ENCODE peak calls at places on chromosomes 13 and 19, in ten cellular contexts. One of them, this sample, is unnamed. For H3K36me3, the result is how much of the 10 kb centered on the place peaks cover.

GRCh38 chr19:13459351-13459750 is 46.9 kb downstream of the CACNA1A start:
- DNase-seq in upper lobe of right lung: no peak
- DNase-seq in IMR-90: no peak
- DNase-seq in esophagus squamous epithelium: no peak
- DNase-seq in brain microvascular endothelial cell: no peak
- DNase-seq in neural progenitor cell: peak
- DNase-seq in SJCRH30: no peak
- DNase-seq in ascending aorta: no peak
- DNase-seq in uterus: no peak
- DNase-seq in CD4-positive, alpha-beta memory T cell: no peak
- DNase-seq in this sample: no peak

GRCh38 chr19:34654796-34655195 is 22.2 kb downstream of the SCGB2B2 start:
- DNase-seq in upper lobe of right lung: no peak
- DNase-seq in IMR-90: no peak
- DNase-seq in esophagus squamous epithelium: no peak
- DNase-seq in brain microvascular endothelial cell: no peak
- DNase-seq in neural progenitor cell: no peak
- DNase-seq in SJCRH30: no peak
- DNase-seq in ascending aorta: no peak
- DNase-seq in uterus: no peak
- DNase-seq in CD4-positive, alpha-beta memory T cell: no peak
- DNase-seq in this sample: no peak

GRCh38 chr13:47039106-47039505 is 142.3 kb upstream of the HTR2A start:
- DNase-seq in upper lobe of right lung: no peak
- DNase-seq in IMR-90: peak
- DNase-seq in esophagus squamous epithelium: no peak
- DNase-seq in brain microvascular endothelial cell: peak
- DNase-seq in neural progenitor cell: no peak
- DNase-seq in SJCRH30: no peak
- DNase-seq in ascending aorta: no peak
- DNase-seq in uterus: no peak
- DNase-seq in CD4-positive, alpha-beta memory T cell: no peak
- DNase-seq in this sample: no peak

GRCh38 chr13:108176685-108177274 is 38.6 kb downstream of the LIG4 start:
- DNase-seq in upper lobe of right lung: no peak
- DNase-seq in IMR-90: peak
- DNase-seq in esophagus squamous epithelium: no peak
- DNase-seq in brain microvascular endothelial cell: peak
- DNase-seq in neural progenitor cell: peak
- DNase-seq in SJCRH30: peak
- DNase-seq in ascending aorta: no peak
- DNase-seq in uterus: no peak
- DNase-seq in CD4-positive, alpha-beta memory T cell: peak
- DNase-seq in this sample: no peak

GRCh38 chr19:47125669-47125938 is 5.0 kb upstream of the SAE1 start:
- DNase-seq in upper lobe of right lung: no peak
- DNase-seq in IMR-90: no peak
- DNase-seq in esophagus squamous epithelium: no peak
- DNase-seq in brain microvascular endothelial cell: no peak
- DNase-seq in neural progenitor cell: no peak
- DNase-seq in SJCRH30: no peak
- DNase-seq in ascending aorta: no peak
- DNase-seq in uterus: no peak
- DNase-seq in CD4-positive, alpha-beta memory T cell: no peak
- DNase-seq in this sample: no peak

GRCh38 chr13:45219938-45220375 is 19.1 kb upstream of the KCTD4 start:
- DNase-seq in upper lobe of right lung: no peak
- DNase-seq in IMR-90: peak
- DNase-seq in esophagus squamous epithelium: no peak
- DNase-seq in brain microvascular endothelial cell: peak
- DNase-seq in neural progenitor cell: no peak
- DNase-seq in SJCRH30: no peak
- DNase-seq in ascending aorta: no peak
- DNase-seq in uterus: no peak
- DNase-seq in CD4-positive, alpha-beta memory T cell: no peak
- DNase-seq in this sample: no peak

GRCh38 chr19:43552198-43552450 is 19.1 kb downstream of the ZNF575 start:
- DNase-seq in upper lobe of right lung: no peak
- DNase-seq in IMR-90: no peak
- DNase-seq in esophagus squamous epithelium: no peak
- DNase-seq in brain microvascular endothelial cell: no peak
- DNase-seq in neural progenitor cell: no peak
- DNase-seq in SJCRH30: no peak
- DNase-seq in ascending aorta: no peak
- DNase-seq in uterus: no peak
- DNase-seq in CD4-positive, alpha-beta memory T cell: no peak
- DNase-seq in this sample: no peak

GRCh38 chr13:24096659-24097058 is 63.9 kb upstream of the SPATA13 start:
- DNase-seq in upper lobe of right lung: no peak
- DNase-seq in IMR-90: no peak
- DNase-seq in esophagus squamous epithelium: no peak
- DNase-seq in brain microvascular endothelial cell: no peak
- DNase-seq in neural progenitor cell: no peak
- DNase-seq in SJCRH30: no peak
- DNase-seq in ascending aorta: no peak
- DNase-seq in uterus: no peak
- DNase-seq in CD4-positive, alpha-beta memory T cell: no peak
- DNase-seq in this sample: no peak

GRCh38 chr19:10535613-10536012 is 8.1 kb upstream of the ATG4D start:
- DNase-seq in upper lobe of right lung: no peak
- DNase-seq in IMR-90: peak
- DNase-seq in esophagus squamous epithelium: no peak
- DNase-seq in brain microvascular endothelial cell: no peak
- DNase-seq in neural progenitor cell: no peak
- DNase-seq in SJCRH30: no peak
- DNase-seq in ascending aorta: no peak
- DNase-seq in uterus: no peak
- DNase-seq in CD4-positive, alpha-beta memory T cell: no peak
- DNase-seq in this sample: no peak

GRCh38 chr13:60066206-60066605 is 97.5 kb downstream of the DIAPH3 start:
- DNase-seq in upper lobe of right lung: no peak
- DNase-seq in IMR-90: no peak
- DNase-seq in esophagus squamous epithelium: no peak
- DNase-seq in brain microvascular endothelial cell: no peak
- DNase-seq in neural progenitor cell: no peak
- DNase-seq in SJCRH30: no peak
- DNase-seq in ascending aorta: no peak
- DNase-seq in uterus: no peak
- DNase-seq in CD4-positive, alpha-beta memory T cell: no peak
- DNase-seq in this sample: no peak

GRCh38 chr19:5828661-5829566 is 10.6 kb downstream of the FUT6 start:
- DNase-seq in upper lobe of right lung: no peak
- DNase-seq in IMR-90: no peak
- DNase-seq in esophagus squamous epithelium: no peak
- DNase-seq in brain microvascular endothelial cell: no peak
- DNase-seq in neural progenitor cell: peak
- DNase-seq in SJCRH30: peak
- DNase-seq in ascending aorta: no peak
- DNase-seq in uterus: peak
- DNase-seq in CD4-positive, alpha-beta memory T cell: no peak
- DNase-seq in this sample: no peak

GRCh38 chr19:37989855-37990254 is 82.8 kb downstream of the SIPA1L3 start:
- DNase-seq in upper lobe of right lung: peak
- DNase-seq in IMR-90: no peak
- DNase-seq in esophagus squamous epithelium: no peak
- DNase-seq in brain microvascular endothelial cell: no peak
- DNase-seq in neural progenitor cell: peak
- DNase-seq in SJCRH30: no peak
- DNase-seq in ascending aorta: no peak
- DNase-seq in uterus: no peak
- DNase-seq in CD4-positive, alpha-beta memory T cell: no peak
- DNase-seq in this sample: no peak

GRCh38 chr13:114043421-114044053 is 69.7 kb upstream of the C13orf46 start:
- DNase-seq in upper lobe of right lung: peak
- DNase-seq in IMR-90: peak
- DNase-seq in esophagus squamous epithelium: peak
- DNase-seq in brain microvascular endothelial cell: peak
- DNase-seq in neural progenitor cell: no peak
- DNase-seq in SJCRH30: peak
- DNase-seq in ascending aorta: peak
- DNase-seq in uterus: peak
- DNase-seq in CD4-positive, alpha-beta memory T cell: no peak
- DNase-seq in this sample: peak

GRCh38 chr19:29479941-29480340 is 45.9 kb upstream of the VSTM2B start:
- DNase-seq in upper lobe of right lung: no peak
- DNase-seq in IMR-90: no peak
- DNase-seq in esophagus squamous epithelium: no peak
- DNase-seq in brain microvascular endothelial cell: no peak
- DNase-seq in neural progenitor cell: no peak
- DNase-seq in SJCRH30: no peak
- DNase-seq in ascending aorta: no peak
- DNase-seq in uterus: no peak
- DNase-seq in CD4-positive, alpha-beta memory T cell: no peak
- DNase-seq in this sample: no peak

GRCh38 chr13:45690636-45691035 is 11.5 kb upstream of the CBY2 start:
- DNase-seq in upper lobe of right lung: no peak
- DNase-seq in IMR-90: no peak
- DNase-seq in esophagus squamous epithelium: no peak
- DNase-seq in brain microvascular endothelial cell: no peak
- DNase-seq in neural progenitor cell: no peak
- DNase-seq in SJCRH30: no peak
- DNase-seq in ascending aorta: no peak
- DNase-seq in uterus: no peak
- DNase-seq in CD4-positive, alpha-beta memory T cell: no peak
- DNase-seq in this sample: no peak

GRCh38 chr13:49314344-49314882 is 66.7 kb downstream of the CDADC1 start:
- DNase-seq in upper lobe of right lung: no peak
- DNase-seq in IMR-90: peak
- DNase-seq in esophagus squamous epithelium: no peak
- DNase-seq in brain microvascular endothelial cell: no peak
- DNase-seq in neural progenitor cell: no peak
- DNase-seq in SJCRH30: no peak
- DNase-seq in ascending aorta: no peak
- DNase-seq in uterus: no peak
- DNase-seq in CD4-positive, alpha-beta memory T cell: no peak
- DNase-seq in this sample: no peak

GRCh38 chr13:98239156-98240076 is 62.3 kb upstream of the RNF113B start:
- DNase-seq in upper lobe of right lung: no peak
- DNase-seq in IMR-90: no peak
- DNase-seq in esophagus squamous epithelium: no peak
- DNase-seq in brain microvascular endothelial cell: no peak
- DNase-seq in neural progenitor cell: no peak
- DNase-seq in SJCRH30: peak
- DNase-seq in ascending aorta: no peak
- DNase-seq in uterus: no peak
- DNase-seq in CD4-positive, alpha-beta memory T cell: no peak
- DNase-seq in this sample: no peak

GRCh38 chr19:48319647-48320537 is 5.5 kb upstream of the EMP3 start:
- DNase-seq in upper lobe of right lung: peak
- DNase-seq in IMR-90: peak
- DNase-seq in esophagus squamous epithelium: no peak
- DNase-seq in brain microvascular endothelial cell: peak
- DNase-seq in neural progenitor cell: peak
- DNase-seq in SJCRH30: peak
- DNase-seq in ascending aorta: peak
- DNase-seq in uterus: peak
- DNase-seq in CD4-positive, alpha-beta memory T cell: peak
- DNase-seq in this sample: peak

GRCh38 chr13:24491853-24492252 is 20.7 kb downstream of the PARP4 start:
- DNase-seq in upper lobe of right lung: no peak
- DNase-seq in IMR-90: no peak
- DNase-seq in esophagus squamous epithelium: no peak
- DNase-seq in brain microvascular endothelial cell: peak
- DNase-seq in neural progenitor cell: no peak
- DNase-seq in SJCRH30: no peak
- DNase-seq in ascending aorta: no peak
- DNase-seq in uterus: no peak
- DNase-seq in CD4-positive, alpha-beta memory T cell: no peak
- DNase-seq in this sample: no peak

GRCh38 chr19:49465371-49465770 is 8.6 kb upstream of the FLT3LG start:
- DNase-seq in upper lobe of right lung: no peak
- DNase-seq in IMR-90: no peak
- DNase-seq in esophagus squamous epithelium: no peak
- DNase-seq in brain microvascular endothelial cell: no peak
- DNase-seq in neural progenitor cell: no peak
- DNase-seq in SJCRH30: no peak
- DNase-seq in ascending aorta: no peak
- DNase-seq in uterus: no peak
- DNase-seq in CD4-positive, alpha-beta memory T cell: no peak
- DNase-seq in this sample: no peak
- H3K36me3 ChIP-seq in upper lobe of right lung: under half
- H3K36me3 ChIP-seq in IMR-90: under half
- H3K36me3 ChIP-seq in esophagus squamous epithelium: under half
- H3K36me3 ChIP-seq in brain microvascular endothelial cell: under half
- H3K36me3 ChIP-seq in neural progenitor cell: under half
- H3K36me3 ChIP-seq in SJCRH30: under half
- H3K36me3 ChIP-seq in ascending aorta: under half
- H3K36me3 ChIP-seq in uterus: under half
- H3K36me3 ChIP-seq in CD4-positive, alpha-beta memory T cell: under half
- H3K36me3 ChIP-seq in this sample: under half

GRCh38 chr13:36696410-36696809 is 22.6 kb downstream of the SERTM1 start:
- DNase-seq in upper lobe of right lung: no peak
- DNase-seq in IMR-90: no peak
- DNase-seq in esophagus squamous epithelium: no peak
- DNase-seq in brain microvascular endothelial cell: no peak
- DNase-seq in neural progenitor cell: no peak
- DNase-seq in SJCRH30: no peak
- DNase-seq in ascending aorta: no peak
- DNase-seq in uterus: no peak
- DNase-seq in CD4-positive, alpha-beta memory T cell: no peak
- DNase-seq in this sample: no peak
- H3K36me3 ChIP-seq in upper lobe of right lung: under half
- H3K36me3 ChIP-seq in IMR-90: under half
- H3K36me3 ChIP-seq in esophagus squamous epithelium: under half
- H3K36me3 ChIP-seq in brain microvascular endothelial cell: under half
- H3K36me3 ChIP-seq in neural progenitor cell: under half
- H3K36me3 ChIP-seq in SJCRH30: under half
- H3K36me3 ChIP-seq in ascending aorta: under half
- H3K36me3 ChIP-seq in uterus: under half
- H3K36me3 ChIP-seq in CD4-positive, alpha-beta memory T cell: under half
- H3K36me3 ChIP-seq in this sample: under half

DNA sequence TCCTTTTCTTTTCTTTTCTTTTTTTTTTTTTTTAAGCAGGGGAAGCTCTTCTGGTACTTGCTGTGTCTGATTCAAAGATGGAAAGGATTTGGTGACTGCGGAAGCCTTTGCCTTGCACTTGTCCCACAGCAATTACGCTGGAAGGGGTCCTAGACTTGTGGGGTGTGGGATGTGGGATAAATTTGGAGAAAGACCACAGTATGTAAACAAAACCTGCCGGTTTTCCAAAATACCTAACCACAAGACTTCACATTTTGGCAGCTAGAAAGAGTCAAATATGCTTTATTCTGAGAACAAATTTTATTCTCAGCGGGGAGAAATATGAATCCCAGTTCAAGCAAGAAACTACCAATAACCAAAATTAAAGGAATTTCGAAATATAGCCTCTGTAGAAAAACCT is 176.5 kb downstream of the SPRY2 start:
- DNase-seq in upper lobe of right lung: no peak
- DNase-seq in IMR-90: no peak
- DNase-seq in esophagus squamous epithelium: no peak
- DNase-seq in brain microvascular endothelial cell: no peak
- DNase-seq in neural progenitor cell: no peak
- DNase-seq in SJCRH30: no peak
- DNase-seq in ascending aorta: no peak
- DNase-seq in uterus: no peak
- DNase-seq in CD4-positive, alpha-beta memory T cell: no peak
- DNase-seq in this sample: no peak
- H3K36me3 ChIP-seq in upper lobe of right lung: under half
- H3K36me3 ChIP-seq in IMR-90: under half
- H3K36me3 ChIP-seq in esophagus squamous epithelium: under half
- H3K36me3 ChIP-seq in brain microvascular endothelial cell: under half
- H3K36me3 ChIP-seq in neural progenitor cell: under half
- H3K36me3 ChIP-seq in SJCRH30: under half
- H3K36me3 ChIP-seq in ascending aorta: under half
- H3K36me3 ChIP-seq in uterus: under half
- H3K36me3 ChIP-seq in CD4-positive, alpha-beta memory T cell: under half
- H3K36me3 ChIP-seq in this sample: under half

GRCh38 chr13:38637576-38637975 is 49.3 kb upstream of the FREM2 start:
- DNase-seq in upper lobe of right lung: no peak
- DNase-seq in IMR-90: no peak
- DNase-seq in esophagus squamous epithelium: no peak
- DNase-seq in brain microvascular endothelial cell: no peak
- DNase-seq in neural progenitor cell: no peak
- DNase-seq in SJCRH30: no peak
- DNase-seq in ascending aorta: no peak
- DNase-seq in uterus: no peak
- DNase-seq in CD4-positive, alpha-beta memory T cell: no peak
- DNase-seq in this sample: no peak
- H3K36me3 ChIP-seq in upper lobe of right lung: under half
- H3K36me3 ChIP-seq in IMR-90: under half
- H3K36me3 ChIP-seq in esophagus squamous epithelium: under half
- H3K36me3 ChIP-seq in brain microvascular endothelial cell: under half
- H3K36me3 ChIP-seq in neural progenitor cell: under half
- H3K36me3 ChIP-seq in SJCRH30: under half
- H3K36me3 ChIP-seq in ascending aorta: under half
- H3K36me3 ChIP-seq in uterus: under half
- H3K36me3 ChIP-seq in CD4-positive, alpha-beta memory T cell: under half
- H3K36me3 ChIP-seq in this sample: under half